ENCODE peak calls at places on chromosomes 3 and 15, in seven cellular contexts. One of them, this sample, is unnamed.

GRCh38 chr15:43794269-43795037 is 2.3 kb downstream of the SERF2 start:
- DNase-seq in heart left ventricle: no peak
- DNase-seq in AG09309: no peak
- DNase-seq in cardiac muscle cell: peak; percentile 46
- DNase-seq in lower lobe of right lung: no peak
- DNase-seq in SJCRH30: no peak
- DNase-seq in AG10803: peak; percentile 65
- DNase-seq in this sample: no peak

GRCh38 chr3:184562146-184562861 is 719 bp downstream of the EPHB3 start:
- DNase-seq in SJCRH30: no peak
- DNase-seq in heart left ventricle: no peak
- DNase-seq in lower lobe of right lung: no peak
- DNase-seq in cardiac muscle cell: no peak
- DNase-seq in AG10803: no peak
- DNase-seq in AG09309: no peak
- DNase-seq in this sample: no peak

GRCh38 chr3:71376499-71376898 is 207.0 kb downstream of the FOXP1 start:
- DNase-seq in AG09309: no peak
- DNase-seq in SJCRH30: no peak
- DNase-seq in lower lobe of right lung: no peak
- DNase-seq in heart left ventricle: no peak
- DNase-seq in AG10803: no peak
- DNase-seq in cardiac muscle cell: no peak
- DNase-seq in this sample: no peak

GRCh38 chr3:45560270-45561020 is 34.1 kb upstream of the LIMD1 start:
- DNase-seq in heart left ventricle: peak; percentile 88
- DNase-seq in AG09309: no peak
- DNase-seq in AG10803: peak; percentile 68
- DNase-seq in lower lobe of right lung: no peak
- DNase-seq in cardiac muscle cell: no peak
- DNase-seq in SJCRH30: peak; percentile 73
- DNase-seq in this sample: no peak

GRCh38 chr3:9422712-9423424 is 25.5 kb downstream of the SETD5 start:
- DNase-seq in lower lobe of right lung: peak; percentile 52
- DNase-seq in cardiac muscle cell: peak; percentile 77
- DNase-seq in heart left ventricle: peak; percentile 83
- DNase-seq in AG09309: peak; percentile 91
- DNase-seq in SJCRH30: peak; percentile 81
- DNase-seq in AG10803: peak; percentile 98
- DNase-seq in this sample: peak; percentile 92

GRCh38 chr3:42376397-42376798 is 34.0 kb downstream of the LYZL4 start:
- DNase-seq in lower lobe of right lung: no peak
- DNase-seq in heart left ventricle: peak; percentile 33
- DNase-seq in AG09309: peak; percentile 38
- DNase-seq in SJCRH30: peak; percentile 47
- DNase-seq in AG10803: peak; percentile 50
- DNase-seq in cardiac muscle cell: no peak
- DNase-seq in this sample: peak; percentile 81

GRCh38 chr15:52102468-52102867 is 10.1 kb downstream of the BCL2L10 start:
- DNase-seq in lower lobe of right lung: no peak
- DNase-seq in AG10803: peak; percentile 90
- DNase-seq in SJCRH30: no peak
- DNase-seq in heart left ventricle: no peak
- DNase-seq in AG09309: no peak
- DNase-seq in cardiac muscle cell: no peak
- DNase-seq in this sample: peak; percentile 87

GRCh38 chr3:183239046-183239445 is 14.0 kb upstream of the B3GNT5 start:
- DNase-seq in AG09309: no peak
- DNase-seq in SJCRH30: no peak
- DNase-seq in lower lobe of right lung: no peak
- DNase-seq in heart left ventricle: no peak
- DNase-seq in AG10803: no peak
- DNase-seq in cardiac muscle cell: no peak
- DNase-seq in this sample: no peak

GRCh38 chr3:136505676-136506075 is 246.5 kb downstream of the STAG1 start:
- DNase-seq in SJCRH30: no peak
- DNase-seq in AG10803: no peak
- DNase-seq in heart left ventricle: no peak
- DNase-seq in cardiac muscle cell: no peak
- DNase-seq in lower lobe of right lung: no peak
- DNase-seq in AG09309: no peak
- DNase-seq in this sample: no peak

GRCh38 chr15:58065011-58065444 is 483 bp downstream of the ALDH1A2 start:
- DNase-seq in AG10803: no peak
- DNase-seq in SJCRH30: no peak
- DNase-seq in AG09309: no peak
- DNase-seq in heart left ventricle: peak; percentile 40
- DNase-seq in cardiac muscle cell: no peak
- DNase-seq in lower lobe of right lung: peak; percentile 49
- DNase-seq in this sample: no peak

GRCh38 chr3:136699271-136699828 is 52.8 kb downstream of the STAG1 start:
- DNase-seq in cardiac muscle cell: no peak
- DNase-seq in AG10803: no peak
- DNase-seq in SJCRH30: no peak
- DNase-seq in lower lobe of right lung: no peak
- DNase-seq in heart left ventricle: no peak
- DNase-seq in AG09309: no peak
- DNase-seq in this sample: no peak

GRCh38 chr3:37800022-37800493 is 61.6 kb upstream of the CTDSPL start:
- DNase-seq in lower lobe of right lung: no peak
- DNase-seq in AG10803: peak; percentile 32
- DNase-seq in heart left ventricle: no peak
- DNase-seq in AG09309: no peak
- DNase-seq in SJCRH30: no peak
- DNase-seq in cardiac muscle cell: no peak
- DNase-seq in this sample: no peak

GRCh38 chr3:137148406-137148805 is 190.6 kb downstream of the IL20RB start:
- DNase-seq in SJCRH30: no peak
- DNase-seq in heart left ventricle: no peak
- DNase-seq in cardiac muscle cell: no peak
- DNase-seq in lower lobe of right lung: no peak
- DNase-seq in AG10803: no peak
- DNase-seq in AG09309: no peak
- DNase-seq in this sample: no peak

GRCh38 chr3:184259878-184260570 is 1.3 kb downstream of the CAMK2N2 start:
- DNase-seq in cardiac muscle cell: peak; percentile 79
- DNase-seq in heart left ventricle: peak; percentile 35
- DNase-seq in SJCRH30: no peak
- DNase-seq in lower lobe of right lung: no peak
- DNase-seq in AG10803: no peak
- DNase-seq in AG09309: no peak
- DNase-seq in this sample: no peak

GRCh38 chr3:156997351-156997750 is 162.6 kb downstream of the CCNL1 start:
- DNase-seq in cardiac muscle cell: no peak
- DNase-seq in AG10803: peak; percentile 79
- DNase-seq in heart left ventricle: no peak
- DNase-seq in AG09309: peak; percentile 18
- DNase-seq in SJCRH30: peak; percentile 5
- DNase-seq in lower lobe of right lung: no peak
- DNase-seq in this sample: peak; percentile 12

GRCh38 chr3:66227917-66228316 is 7.1 kb downstream of the SLC25A26 start:
- DNase-seq in AG10803: no peak
- DNase-seq in cardiac muscle cell: no peak
- DNase-seq in AG09309: no peak
- DNase-seq in SJCRH30: no peak
- DNase-seq in heart left ventricle: no peak
- DNase-seq in lower lobe of right lung: no peak
- DNase-seq in this sample: no peak

GRCh38 chr3:28915711-28916481 is 365.0 kb upstream of the RBMS3 start:
- DNase-seq in AG10803: peak; percentile 39
- DNase-seq in cardiac muscle cell: peak; percentile 45
- DNase-seq in heart left ventricle: no peak
- DNase-seq in lower lobe of right lung: peak; percentile 35
- DNase-seq in AG09309: peak; percentile 23
- DNase-seq in SJCRH30: peak; percentile 69
- DNase-seq in this sample: peak; percentile 91

GRCh38 chr3:193829781-193830180 is 236.8 kb downstream of the OPA1 start:
- DNase-seq in heart left ventricle: no peak
- DNase-seq in AG10803: peak; percentile 62
- DNase-seq in SJCRH30: peak; percentile 85
- DNase-seq in lower lobe of right lung: no peak
- DNase-seq in AG09309: no peak
- DNase-seq in cardiac muscle cell: no peak
- DNase-seq in this sample: peak; percentile 14

GRCh38 chr3:9402410-9403228 is 5.2 kb downstream of the SETD5 start:
- DNase-seq in SJCRH30: peak; percentile 84
- DNase-seq in AG09309: no peak
- DNase-seq in lower lobe of right lung: no peak
- DNase-seq in AG10803: no peak
- DNase-seq in heart left ventricle: peak; percentile 55
- DNase-seq in cardiac muscle cell: peak; percentile 81
- DNase-seq in this sample: no peak

GRCh38 chr3:51718547-51719412 is 11.9 kb downstream of the GRM2 start:
- DNase-seq in SJCRH30: peak; percentile 77
- DNase-seq in cardiac muscle cell: peak; percentile 84
- DNase-seq in AG10803: peak; percentile 30
- DNase-seq in lower lobe of right lung: peak; percentile 78
- DNase-seq in heart left ventricle: peak; percentile 66
- DNase-seq in AG09309: no peak
- DNase-seq in this sample: no peak

GRCh38 chr3:185733980-185734724 is 90.7 kb downstream of the IGF2BP2 start:
- DNase-seq in heart left ventricle: peak; percentile 32
- DNase-seq in AG10803: peak; percentile 84
- DNase-seq in SJCRH30: peak; percentile 47
- DNase-seq in cardiac muscle cell: peak; percentile 78
- DNase-seq in lower lobe of right lung: no peak
- DNase-seq in AG09309: peak; percentile 51
- DNase-seq in this sample: no peak

GRCh38 chr3:23611737-23612295 is 193.9 kb upstream of the UBE2E1 start:
- DNase-seq in heart left ventricle: peak; percentile 90
- DNase-seq in lower lobe of right lung: peak; percentile 60
- DNase-seq in AG09309: no peak
- DNase-seq in AG10803: peak; percentile 64
- DNase-seq in SJCRH30: peak; percentile 89
- DNase-seq in cardiac muscle cell: peak; percentile 81
- DNase-seq in this sample: peak; percentile 33

GRCh38 chr3:53498993-53499641 is 4.7 kb downstream of the CACNA1D start:
- DNase-seq in AG09309: no peak
- DNase-seq in AG10803: no peak
- DNase-seq in cardiac muscle cell: no peak
- DNase-seq in SJCRH30: no peak
- DNase-seq in lower lobe of right lung: no peak
- DNase-seq in heart left ventricle: no peak
- DNase-seq in this sample: no peak

GRCh38 chr15:29835301-29835700 is 13.0 kb upstream of the TJP1 start:
- DNase-seq in heart left ventricle: peak; percentile 39
- DNase-seq in cardiac muscle cell: no peak
- DNase-seq in AG10803: no peak
- DNase-seq in SJCRH30: no peak
- DNase-seq in AG09309: no peak
- DNase-seq in lower lobe of right lung: no peak
- DNase-seq in this sample: no peak

GRCh38 chr3:195105389-195105788 is 165.6 kb downstream of the XXYLT1 start:
- DNase-seq in SJCRH30: no peak
- DNase-seq in AG09309: no peak
- DNase-seq in AG10803: no peak
- DNase-seq in lower lobe of right lung: no peak
- DNase-seq in heart left ventricle: no peak
- DNase-seq in cardiac muscle cell: no peak
- DNase-seq in this sample: no peak

DNA sequence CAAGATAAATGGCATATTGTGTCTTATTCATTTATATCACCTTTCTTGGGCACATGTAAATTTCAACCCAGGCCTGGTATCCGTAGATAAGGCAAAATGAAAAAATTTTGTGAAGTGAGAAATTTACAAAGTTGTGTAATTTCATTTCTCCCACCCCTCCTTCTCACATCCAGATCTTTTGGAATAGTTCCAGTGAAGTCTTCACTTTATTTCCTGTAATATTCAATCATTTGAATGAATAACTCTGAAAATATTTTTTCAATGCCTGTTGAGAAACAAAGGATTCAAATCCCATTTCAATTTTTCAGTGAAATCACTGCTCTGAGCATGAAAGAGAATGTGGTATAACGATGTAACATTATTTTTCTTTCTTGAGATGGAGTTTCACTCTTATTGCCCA is 53.4 kb downstream of the BTLA start:
- DNase-seq in cardiac muscle cell: no peak
- DNase-seq in heart left ventricle: no peak
- DNase-seq in lower lobe of right lung: no peak
- DNase-seq in SJCRH30: no peak
- DNase-seq in AG10803: peak; percentile 2
- DNase-seq in AG09309: no peak
- DNase-seq in this sample: no peak
- H3K4me3 ChIP-seq in cardiac muscle cell: no peak overlapping the region
- H3K4me3 ChIP-seq in heart left ventricle: no peak overlapping the region
- H3K4me3 ChIP-seq in lower lobe of right lung: no peak overlapping the region
- H3K4me3 ChIP-seq in SJCRH30: no peak overlapping the region
- H3K4me3 ChIP-seq in AG10803: no peak overlapping the region
- H3K4me3 ChIP-seq in AG09309: no peak overlapping the region
- H3K4me3 ChIP-seq in this sample: no peak overlapping the region

GRCh38 chr15:77818484-77819270 is 186.0 kb upstream of the LINGO1 start:
- DNase-seq in SJCRH30: no peak
- DNase-seq in AG10803: no peak
- DNase-seq in lower lobe of right lung: no peak
- DNase-seq in cardiac muscle cell: peak; percentile 19
- DNase-seq in AG09309: no peak
- DNase-seq in heart left ventricle: no peak
- DNase-seq in this sample: no peak
- H3K4me3 ChIP-seq in SJCRH30: no peak overlapping the region
- H3K4me3 ChIP-seq in AG10803: no peak overlapping the region
- H3K4me3 ChIP-seq in lower lobe of right lung: no peak overlapping the region
- H3K4me3 ChIP-seq in cardiac muscle cell: peak overlapping the region; percentile 54
- H3K4me3 ChIP-seq in AG09309: no peak overlapping the region
- H3K4me3 ChIP-seq in heart left ventricle: peak overlapping the region; percentile 49
- H3K4me3 ChIP-seq in this sample: no peak overlapping the region

GRCh38 chr15:99015677-99016568 is 8.3 kb upstream of the PGPEP1L start:
- DNase-seq in AG09309: no peak
- DNase-seq in heart left ventricle: no peak
- DNase-seq in AG10803: no peak
- DNase-seq in SJCRH30: no peak
- DNase-seq in cardiac muscle cell: peak; percentile 16
- DNase-seq in lower lobe of right lung: peak; percentile 53
- DNase-seq in this sample: no peak

GRCh38 chr15:99014803-99015676 is 7.4 kb upstream of the PGPEP1L start:
- DNase-seq in AG09309: no peak
- DNase-seq in heart left ventricle: peak; percentile 46
- DNase-seq in cardiac muscle cell: peak; percentile 90
- DNase-seq in AG10803: peak; percentile 30
- DNase-seq in lower lobe of right lung: peak; percentile 84
- DNase-seq in SJCRH30: peak; percentile 79
- DNase-seq in this sample: peak; percentile 32

GRCh38 chr15:99019558-99020540 is 12.3 kb upstream of the PGPEP1L start:
- DNase-seq in AG10803: peak; percentile 86
- DNase-seq in heart left ventricle: no peak
- DNase-seq in SJCRH30: no peak
- DNase-seq in lower lobe of right lung: no peak
- DNase-seq in AG09309: peak; percentile 72
- DNase-seq in cardiac muscle cell: no peak
- DNase-seq in this sample: peak; percentile 52

GRCh38 chr15:99017322-99017701 is 9.7 kb upstream of the PGPEP1L start:
- DNase-seq in AG10803: no peak
- DNase-seq in lower lobe of right lung: no peak
- DNase-seq in AG09309: no peak
- DNase-seq in cardiac muscle cell: no peak
- DNase-seq in heart left ventricle: no peak
- DNase-seq in SJCRH30: peak; percentile 85
- DNase-seq in this sample: no peak

GRCh38 chr15:99016680-99017321 is 9.2 kb upstream of the PGPEP1L start:
- DNase-seq in AG10803: peak; percentile 88
- DNase-seq in AG09309: peak; percentile 51
- DNase-seq in SJCRH30: peak; percentile 87
- DNase-seq in heart left ventricle: peak; percentile 52
- DNase-seq in lower lobe of right lung: no peak
- DNase-seq in cardiac muscle cell: no peak
- DNase-seq in this sample: peak; percentile 33
- H3K4me3 ChIP-seq in AG10803: no peak overlapping the region
- H3K4me3 ChIP-seq in AG09309: no peak overlapping the region
- H3K4me3 ChIP-seq in SJCRH30: peak overlapping the region; percentile 39
- H3K4me3 ChIP-seq in heart left ventricle: no peak overlapping the region
- H3K4me3 ChIP-seq in lower lobe of right lung: no peak overlapping the region
- H3K4me3 ChIP-seq in cardiac muscle cell: no peak overlapping the region
- H3K4me3 ChIP-seq in this sample: no peak overlapping the region

GRCh38 chr15:59329570-59330350 is 42.9 kb downstream of the MYO1E start:
- DNase-seq in SJCRH30: no peak
- DNase-seq in AG09309: peak; percentile 68
- DNase-seq in cardiac muscle cell: no peak
- DNase-seq in heart left ventricle: no peak
- DNase-seq in lower lobe of right lung: no peak
- DNase-seq in AG10803: peak; percentile 90
- DNase-seq in this sample: peak; percentile 68
- H3K4me3 ChIP-seq in SJCRH30: no peak overlapping the region
- H3K4me3 ChIP-seq in AG09309: no peak overlapping the region
- H3K4me3 ChIP-seq in cardiac muscle cell: no peak overlapping the region
- H3K4me3 ChIP-seq in heart left ventricle: no peak overlapping the region
- H3K4me3 ChIP-seq in lower lobe of right lung: no peak overlapping the region
- H3K4me3 ChIP-seq in AG10803: no peak overlapping the region
- H3K4me3 ChIP-seq in this sample: no peak overlapping the region

This sample was measured in skeletal muscle cell.